ENCODE peak calls at places on chromosomes 16 and 17, in ten cellular contexts. Q is stimulated activated CD4-positive, alpha-beta T cell treated with anti-CD3 and anti-CD28 coated beads, Interleukin-1b, Interleukin-23, amount 100 ng/mL, for 1 hour; O is glutamatergic neuron; U is HS-27A; R is activated CD4-positive, alpha-beta T cell treated with anti-CD3 and anti-CD28 coated beads for 36 hours; F is lung; S is NCI-H1930; X is lower leg skin; M is HEK293T; A is Caco-2. N is an unnamed sample.

GRCh38 chr17:43418441-43419374 is 19.9 kb downstream of the ARL4D start:
- DNase-seq in Q (no peak), O (peak), U (no peak), R (peak), F (no peak), S (peak), X (peak), M (peak), A (no peak), N (no peak)

GRCh38 chr17:40415390-40415789 is 2.3 kb downstream of the TOP2A start:
- DNase-seq in Q (no peak), O (no peak), U (no peak), R (no peak), F (no peak), S (no peak), X (no peak), M (no peak), A (peak), N (no peak)

GRCh38 chr17:17739388-17740066 is 58.3 kb downstream of the RAI1 start:
- DNase-seq in Q (no peak), O (peak), U (peak), R (no peak), F (no peak), S (no peak), X (no peak), M (no peak), A (no peak), N (no peak)

GRCh38 chr16:1183235-1183907 is 30.5 kb downstream of the CACNA1H start:
- DNase-seq in Q (no peak), O (peak), U (no peak), R (no peak), F (no peak), S (no peak), X (no peak), M (peak), A (no peak), N (no peak)

GRCh38 chr17:17443173-17443572 is 33.6 kb upstream of the MED9 start:
- DNase-seq in Q (no peak), O (no peak), U (no peak), R (no peak), F (no peak), S (no peak), X (no peak), M (no peak), A (no peak), N (no peak)

GRCh38 chr17:39134878-39135277 is 16.6 kb downstream of the PLXDC1 start:
- DNase-seq in Q (no peak), O (no peak), U (no peak), R (no peak), F (no peak), S (no peak), X (no peak), M (no peak), A (no peak), N (no peak)

GRCh38 chr16:11955713-11956123 is 9.3 kb upstream of the TNFRSF17 start:
- DNase-seq in Q (no peak), O (no peak), U (peak), R (no peak), F (no peak), S (no peak), X (peak), M (no peak), A (no peak), N (no peak)

GRCh38 chr16:49608095-49608494 is 234.5 kb downstream of the C16orf78 start:
- DNase-seq in Q (no peak), O (no peak), U (no peak), R (no peak), F (no peak), S (no peak), X (no peak), M (peak), A (no peak), N (no peak)

GRCh38 chr17:50272711-50273653 is 1.3 kb upstream of the TMEM92 start:
- DNase-seq in Q (peak), O (peak), U (no peak), R (peak), F (no peak), S (peak), X (no peak), M (peak), A (peak), N (no peak)

GRCh38 chr17:43753488-43754129 is 5.0 kb downstream of the SOST start:
- DNase-seq in Q (no peak), O (no peak), U (no peak), R (no peak), F (no peak), S (no peak), X (no peak), M (no peak), A (no peak), N (no peak)

GRCh38 chr17:32625971-32626370 is 139.2 kb downstream of the CDK5R1 start:
- DNase-seq in Q (no peak), O (no peak), U (no peak), R (no peak), F (no peak), S (peak), X (no peak), M (no peak), A (no peak), N (no peak)

GRCh38 chr16:3642397-3643094 is 11.9 kb upstream of the DNASE1 start:
- DNase-seq in Q (no peak), O (peak), U (no peak), R (no peak), F (no peak), S (no peak), X (no peak), M (no peak), A (peak), N (no peak)

GRCh38 chr17:32927724-32928526 is at the start of gene TMEM98:
- DNase-seq in Q (no peak), O (peak), U (no peak), R (peak), F (no peak), S (no peak), X (no peak), M (peak), A (peak), N (no peak)

GRCh38 chr16:57500578-57501111 is 14.4 kb upstream of the DOK4 start:
- DNase-seq in Q (no peak), O (no peak), U (no peak), R (no peak), F (no peak), S (no peak), X (no peak), M (no peak), A (no peak), N (no peak)

GRCh38 chr16:84341533-84342295 is 26.6 kb upstream of the ATP2C2 start:
- DNase-seq in Q (no peak), O (no peak), U (no peak), R (no peak), F (no peak), S (no peak), X (no peak), M (no peak), A (no peak), N (no peak)

GRCh38 chr17:14298221-14298994 is 2.5 kb upstream of the HS3ST3B1 start:
- DNase-seq in Q (no peak), O (peak), U (no peak), R (no peak), F (peak), S (no peak), X (no peak), M (no peak), A (no peak), N (no peak)

GRCh38 chr16:4465977-4466779 is 8.2 kb downstream of the NMRAL1 start:
- DNase-seq in Q (no peak), O (no peak), U (no peak), R (peak), F (no peak), S (no peak), X (no peak), M (no peak), A (no peak), N (no peak)

GRCh38 chr16:8376858-8377257 is 213.5 kb downstream of the TMEM114 start:
- DNase-seq in Q (no peak), O (no peak), U (no peak), R (no peak), F (no peak), S (no peak), X (no peak), M (no peak), A (no peak), N (no peak)

GRCh38 chr16:84761448-84762368 is 58.1 kb upstream of the CRISPLD2 start:
- DNase-seq in Q (no peak), O (no peak), U (no peak), R (no peak), F (no peak), S (no peak), X (no peak), M (no peak), A (no peak), N (no peak)

GRCh38 chr16:79492036-79492435 is 108.5 kb downstream of the MAF start:
- DNase-seq in Q (no peak), O (no peak), U (no peak), R (no peak), F (no peak), S (no peak), X (no peak), M (no peak), A (no peak), N (no peak)

GRCh38 chr16:88703486-88704309 is 2.5 kb downstream of the RNF166 start:
- DNase-seq in Q (no peak), O (no peak), U (no peak), R (peak), F (peak), S (no peak), X (no peak), M (no peak), A (no peak), N (no peak)

N was measured in Panc1.